ENCODE peak calls at places on chromosomes 12 and 14, in six cellular contexts. C, D, W, N, S and B are unnamed samples. For H3K4me1, the result is how much of the 10 kb centered on the place peaks cover.

GRCh38 chr14:64950889-64951288 is 8.3 kb upstream of the GPX2 start:
- DNase-seq in N (no peak), S (no peak), W (no peak), C (no peak), D (no peak), B (no peak)

GRCh38 chr12:2389079-2389790 is 336.4 kb downstream of the CACNA1C start:
- DNase-seq in D (no peak), C (no peak), W (no peak), N (no peak), S (no peak), B (no peak)

GRCh38 chr12:6199211-6199530 is 1.0 kb upstream of the CD9 start:
- DNase-seq in C (no peak), W (no peak), N (no peak), S (no peak), D (no peak), B (no peak)

GRCh38 chr12:71567562-71567961 is 96.1 kb downstream of the ZFC3H1 start:
- DNase-seq in D (no peak), W (no peak), N (no peak), C (peak), S (no peak), B (no peak)

GRCh38 chr14:104657114-104657524 is 32.3 kb upstream of the INF2 start:
- DNase-seq in C (peak), D (no peak), S (no peak), N (no peak), W (no peak), B (no peak)

GRCh38 chr14:33432407-33433023 is 493.8 kb downstream of the NPAS3 start:
- DNase-seq in C (peak), N (peak), D (no peak), S (no peak), W (no peak), B (no peak)

GRCh38 chr12:5335059-5335458 is 96.8 kb upstream of the NTF3 start:
- DNase-seq in W (no peak), C (no peak), D (no peak), S (no peak), N (no peak), B (no peak)

GRCh38 chr14:101845896-101846295 is 84.4 kb downstream of the PPP2R5C start:
- DNase-seq in N (no peak), S (no peak), D (no peak), W (no peak), C (no peak), B (no peak)

GRCh38 chr14:101365329-101366158 is 195.8 kb upstream of the DIO3 start:
- DNase-seq in S (no peak), W (peak), C (peak), N (peak), D (no peak), B (peak)

GRCh38 chr14:68458840-68459469 is 333.9 kb downstream of the ZFP36L1 start:
- DNase-seq in D (peak), S (peak), W (no peak), N (peak), C (peak), B (peak)

GRCh38 chr14:50631408-50631821 is 36.7 kb downstream of the SAV1 start:
- DNase-seq in D (no peak), S (no peak), N (no peak), C (no peak), W (no peak), B (no peak)

GRCh38 chr12:106084048-106084671 is 54.6 kb downstream of the NUAK1 start:
- DNase-seq in W (no peak), S (no peak), C (no peak), N (no peak), D (no peak), B (no peak)

GRCh38 chr12:53737951-53738833 is 10.9 kb upstream of the CALCOCO1 start:
- DNase-seq in S (no peak), C (no peak), N (no peak), W (no peak), D (no peak), B (no peak)

GRCh38 chr12:7602287-7602686 is 63.4 kb downstream of the APOBEC1 start:
- DNase-seq in S (no peak), C (no peak), N (no peak), D (no peak), W (no peak), B (no peak)

GRCh38 chr12:107134558-107134957 is 41.2 kb upstream of the CRY1 start:
- DNase-seq in W (no peak), S (no peak), N (no peak), D (no peak), C (no peak), B (no peak)
- TF ChIP-seq CTCF in W (no peak), S (peak), N (no peak), D (no peak), C (no peak), B (no peak)

GRCh38 chr12:52434096-52434733 is at the start of gene KRT75:
- DNase-seq in W (no peak), S (no peak), N (no peak), D (no peak), C (no peak), B (no peak)
- H3K4me1 ChIP-seq in W (under half), S (under half), N (under half), D (under half), C (under half), B (under half)

GRCh38 chr12:124938066-124938465 is 23.6 kb upstream of the UBC start:
- DNase-seq in D (no peak), W (no peak), C (no peak), S (no peak), N (no peak), B (no peak)
- TF ChIP-seq POLR2A in D (no peak), W (no peak), C (no peak), S (no peak), N (no peak), B (no peak)

GRCh38 chr14:61080591-61081010 is 99.6 kb downstream of the SLC38A6 start:
- DNase-seq in D (no peak), S (no peak), N (no peak), C (no peak), W (no peak), B (no peak)

GRCh38 chr14:61074852-61075251 is 93.8 kb downstream of the SLC38A6 start:
- DNase-seq in W (no peak), S (no peak), D (no peak), C (no peak), N (no peak), B (no peak)

GRCh38 chr14:61076531-61076930 is 95.5 kb downstream of the SLC38A6 start:
- DNase-seq in S (no peak), W (no peak), C (peak), N (no peak), D (no peak), B (no peak)

GRCh38 chr14:61077437-61077836 is 96.4 kb downstream of the SLC38A6 start:
- DNase-seq in C (no peak), S (no peak), D (no peak), W (no peak), N (no peak), B (no peak)

GRCh38 chr14:61077946-61078738 is 97.1 kb downstream of the SLC38A6 start:
- DNase-seq in N (no peak), S (no peak), W (no peak), C (no peak), D (no peak), B (no peak)
- TF ChIP-seq CTCF in N (no peak), S (no peak), W (no peak), C (no peak), D (no peak), B (no peak)